ENCODE peak calls at places on chromosomes 1 and 21, in ten cellular contexts. T is CD8-positive, alpha-beta T cell; M is left colon; B is upper lobe of right lung; R is left cardiac atrium; H is Right ventricle myocardium inferior; C is CD4-positive, alpha-beta T cell; U is WTC11; O is right cardiac atrium; L is CD4-positive, CD25-positive, alpha-beta regulatory T cell. X is an unnamed sample.

GRCh38 chr1:61790837-61791236 is 48.6 kb downstream of the PATJ start:
- ATAC-seq in R (no peak), T (no peak), C (no peak), H (no peak), L (no peak), O (no peak), U (no peak), M (no peak), B (no peak), X (no peak)

GRCh38 chr1:75543705-75544104 is 67.2 kb downstream of the SLC44A5 start:
- ATAC-seq in R (no peak), C (no peak), O (no peak), H (no peak), T (no peak), L (no peak), M (no peak), U (no peak), B (no peak), X (no peak)

GRCh38 chr1:180027949-180028445 is 73.4 kb downstream of the CEP350 start:
- ATAC-seq in T (no peak), H (no peak), R (peak), O (no peak), B (peak), U (no peak), M (no peak), C (no peak), L (no peak), X (no peak)

GRCh38 chr1:92916899-92917298 is 44.4 kb downstream of the DIPK1A start:
- ATAC-seq in C (no peak), T (no peak), H (no peak), R (no peak), B (no peak), U (no peak), O (no peak), L (no peak), M (peak), X (no peak)

GRCh38 chr1:39650431-39650830 is 11.0 kb upstream of the HEYL start:
- ATAC-seq in O (no peak), H (no peak), C (no peak), M (no peak), U (no peak), B (no peak), L (no peak), R (no peak), T (no peak), X (no peak)

GRCh38 chr1:7962011-7962335 is 462 bp downstream of the PARK7 start:
- ATAC-seq in B (no peak), L (no peak), M (peak), H (no peak), T (peak), U (no peak), C (peak), O (peak), R (no peak), X (peak)

GRCh38 chr1:202046748-202047708 is 36.6 kb downstream of the ELF3 start:
- ATAC-seq in T (no peak), B (no peak), U (no peak), O (no peak), R (no peak), C (no peak), H (no peak), L (no peak), M (peak), X (no peak)

GRCh38 chr1:9815150-9815549 is 8.6 kb downstream of the CLSTN1 start:
- ATAC-seq in R (no peak), C (no peak), L (no peak), B (no peak), O (no peak), U (no peak), M (peak), H (no peak), T (no peak), X (no peak)

GRCh38 chr1:65497276-65497830 is 76.9 kb downstream of the LEPR start:
- ATAC-seq in L (no peak), T (no peak), R (no peak), M (no peak), U (no peak), H (no peak), B (no peak), C (no peak), O (peak), X (no peak)

GRCh38 chr1:185396126-185396525 is 79.1 kb upstream of the IVNS1ABP start:
- ATAC-seq in M (no peak), H (no peak), L (no peak), U (no peak), R (no peak), C (no peak), T (no peak), B (no peak), O (no peak), X (no peak)

GRCh38 chr21:34086887-34087306 is 13.5 kb downstream of the MRPS6 start:
- ATAC-seq in U (no peak), M (no peak), O (peak), T (peak), C (peak), R (peak), H (peak), L (peak), B (no peak), X (no peak)